ENCODE peak calls at places on chromosomes 2 and 18, in four cellular contexts. U is K562, N is GM12878, P is WTC11. R is an unnamed sample.

GRCh38 chr2:11072550-11072949 is 82.7 kb upstream of the SLC66A3 start:
- DNase-seq in U (no peak), N (no peak), P (no peak), R (no peak)

GRCh38 chr2:190069936-190070696 is 7.6 kb upstream of the MSTN start:
- DNase-seq in U (peak), P (no peak), N (no peak), R (peak)

GRCh38 chr18:21490745-21491144 is 109.8 kb downstream of the ESCO1 start:
- DNase-seq in P (no peak), N (no peak), U (no peak), R (no peak)

GRCh38 chr18:60019463-60019840 is 119.7 kb downstream of the PMAIP1 start:
- DNase-seq in U (no peak), P (no peak), N (no peak), R (no peak)

GRCh38 chr2:42975358-42975717 is 183.0 kb upstream of the HAAO start:
- DNase-seq in U (no peak), N (no peak), P (no peak), R (no peak)

GRCh38 chr2:233244818-233245217 is 6.7 kb upstream of the ATG16L1 start:
- DNase-seq in P (no peak), N (no peak), U (no peak), R (no peak)

GRCh38 chr2:101616411-101616810 is 81.1 kb upstream of the MAP4K4 start:
- DNase-seq in U (no peak), P (no peak), N (no peak), R (peak)

GRCh38 chr2:209314641-209315040 is 109.2 kb upstream of the MAP2 start:
- DNase-seq in P (no peak), N (no peak), U (no peak), R (no peak)

GRCh38 chr2:200614249-200614648 is 28.4 kb downstream of the AOX1 start:
- DNase-seq in N (no peak), P (no peak), U (no peak), R (no peak)

GRCh38 chr2:181892795-181893435 is 1.4 kb downstream of the ITPRID2 start:
- DNase-seq in U (no peak), P (no peak), N (no peak), R (no peak)

GRCh38 chr18:42583197-42583776 is 532.2 kb downstream of the RIT2 start:
- DNase-seq in N (no peak), P (no peak), U (no peak), R (no peak)

GRCh38 chr2:147327636-147328035 is 517.2 kb upstream of the ACVR2A start:
- DNase-seq in U (no peak), N (peak), P (no peak), R (no peak)

GRCh38 chr2:222306393-222307137 is 7.8 kb upstream of the PAX3 start:
- DNase-seq in U (no peak), P (no peak), N (no peak), R (no peak)

GRCh38 chr2:169366066-169366465 is 3.7 kb upstream of the LRP2 start:
- DNase-seq in U (no peak), N (no peak), P (no peak), R (no peak)

GRCh38 chr2:105239924-105240323 is 1.6 kb upstream of the GPR45 start:
- DNase-seq in U (no peak), N (no peak), P (no peak), R (no peak)

GRCh38 chr2:46509804-46510203 is 30.4 kb downstream of the TMEM247 start:
- DNase-seq in P (no peak), N (no peak), U (no peak), R (no peak)

GRCh38 chr2:45028276-45028675 is 19.0 kb upstream of the SIX2 start:
- DNase-seq in P (no peak), U (no peak), N (no peak), R (no peak)

GRCh38 chr2:152166633-152167032 is 8.9 kb downstream of the STAM2 start:
- DNase-seq in U (peak), N (no peak), P (no peak), R (no peak)

GRCh38 chr2:231679906-231680283 is 28.4 kb upstream of the PTMA start:
- DNase-seq in P (no peak), N (no peak), U (no peak), R (no peak)

GRCh38 chr18:811192-812122 is 585 bp downstream of the YES1 start:
- DNase-seq in N (no peak), P (peak), U (peak), R (no peak)

GRCh38 chr18:49886891-49887764 is 73.8 kb upstream of the ACAA2 start:
- DNase-seq in P (peak), N (no peak), U (peak), R (no peak)

GRCh38 chr2:143083636-143084035 is 45.6 kb upstream of the ARHGAP15 start:
- DNase-seq in P (no peak), U (no peak), N (no peak), R (no peak)
- TF ChIP-seq USF1 in P (no peak), U (no peak), N (no peak), R (no peak)

DNA sequence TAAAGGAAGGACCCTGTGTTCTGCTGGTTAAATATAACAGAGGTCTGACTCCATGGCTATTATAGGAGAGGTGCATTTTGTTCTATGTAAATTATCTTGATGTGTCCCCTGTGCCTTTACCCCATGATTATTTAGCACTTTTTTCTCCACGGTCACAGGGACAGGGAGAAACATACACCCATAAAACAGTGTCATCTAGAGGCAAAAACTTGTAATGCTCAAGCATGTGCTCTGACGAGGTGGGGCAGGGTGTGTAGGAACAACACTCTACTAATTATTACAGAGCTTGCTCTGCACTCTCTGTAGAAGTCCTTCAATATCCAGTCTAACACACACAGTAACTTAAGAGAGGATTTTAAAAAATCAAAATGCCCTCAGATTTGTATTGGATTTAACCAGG is 187.9 kb downstream of the NEDD4L start:
- DNase-seq in U (peak), P (no peak), N (no peak), R (no peak)
- TF ChIP-seq CTCF in U (peak), P (no peak), N (peak), R (peak)

DNA sequence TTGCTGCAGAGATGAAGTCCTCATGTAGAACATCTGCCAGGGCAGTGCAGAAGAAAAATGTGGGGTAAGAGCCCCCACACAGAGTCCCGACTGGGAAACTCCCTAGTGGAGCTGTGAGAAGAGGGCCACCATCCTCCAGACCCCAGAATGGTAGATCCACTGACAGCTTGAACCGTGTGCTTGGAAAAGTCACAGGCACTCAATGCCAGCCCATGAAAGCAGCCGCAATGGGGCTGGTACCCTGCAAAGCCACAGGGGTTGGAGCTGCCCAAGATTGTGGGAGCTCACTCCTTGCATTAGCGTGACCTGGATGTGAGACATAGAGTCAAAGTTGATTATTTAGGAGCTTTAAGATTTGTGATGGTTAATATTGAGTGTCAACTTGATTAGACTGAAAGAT is 197.8 kb downstream of the CCDC102B start:
- DNase-seq in U (no peak), P (no peak), N (no peak), R (no peak)
- TF ChIP-seq USF1 in U (no peak), P (no peak), N (no peak), R (no peak)

GRCh38 chr2:3692375-3692774 is 11.0 kb upstream of the DCDC2C start:
- DNase-seq in N (no peak), U (peak), P (no peak), R (peak)
- TF ChIP-seq CTCF in N (peak), U (peak), P (no peak), R (peak)

GRCh38 chr2:54524236-54524991 is 68.3 kb downstream of the SPTBN1 start:
- DNase-seq in U (peak), N (peak), P (no peak), R (no peak)
- TF ChIP-seq USF1 in U (no peak), N (no peak), P (no peak), R (peak)

DNA sequence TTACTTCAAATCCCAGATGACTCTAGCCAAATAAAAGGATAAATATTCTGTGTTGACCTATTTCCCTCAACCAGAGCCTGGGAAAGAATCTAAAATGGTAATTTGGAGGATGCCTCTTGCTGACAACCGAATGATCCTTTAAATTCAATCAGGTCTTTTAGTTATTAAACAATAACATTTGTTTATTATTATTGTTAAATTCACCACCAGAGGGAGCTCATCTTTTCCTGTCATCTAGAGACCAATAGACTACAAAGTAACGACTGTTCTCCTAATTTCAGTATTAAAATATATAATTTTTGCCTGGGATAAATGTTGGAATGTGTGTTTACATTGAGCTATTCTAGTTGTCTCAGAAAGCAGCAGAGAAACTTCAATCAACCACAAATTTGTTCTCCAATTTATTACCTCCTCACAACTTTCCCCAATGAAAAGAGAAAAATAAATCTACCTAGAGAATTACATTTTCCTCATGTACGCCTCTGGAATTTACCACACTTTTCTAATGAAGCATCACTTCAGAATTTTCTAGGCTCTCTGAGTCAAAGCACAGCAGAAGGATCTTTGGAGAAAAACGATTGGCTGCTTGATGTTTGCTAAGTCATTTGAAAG is 142.7 kb downstream of the SCG2 start:
- DNase-seq in N (no peak), P (no peak), U (peak), R (peak)
- TF ChIP-seq CTCF in N (no peak), P (peak), U (no peak), R (peak)

GRCh38 chr2:95296036-95296435 is 1.1 kb upstream of the KCNIP3 start:
- DNase-seq in N (no peak), U (no peak), P (no peak), R (no peak)
- TF ChIP-seq USF1 in N (no peak), U (no peak), P (no peak), R (no peak)

DNA sequence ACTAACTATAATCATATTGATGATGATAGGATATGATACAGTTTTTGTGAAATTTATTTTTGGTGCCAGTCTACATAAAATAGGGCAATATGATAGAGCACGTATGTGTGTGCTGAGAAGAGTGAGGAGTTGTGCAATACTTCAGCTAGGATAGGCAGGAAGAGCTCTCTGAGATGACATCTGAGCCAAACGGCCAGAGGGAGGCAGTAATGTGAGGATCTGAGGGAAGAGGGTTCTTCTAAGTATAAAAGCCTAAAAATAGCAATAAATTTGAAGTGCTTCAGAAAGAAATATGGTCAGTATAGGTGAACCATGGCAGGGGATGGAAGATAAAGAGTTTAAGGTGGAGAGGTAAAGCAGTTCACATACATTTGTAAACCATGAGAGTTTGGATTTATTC is 102.5 kb downstream of the OLA1 start:
- DNase-seq in U (peak), N (no peak), P (peak), R (no peak)
- TF ChIP-seq CTCF in U (peak), N (no peak), P (no peak), R (peak)

DNA sequence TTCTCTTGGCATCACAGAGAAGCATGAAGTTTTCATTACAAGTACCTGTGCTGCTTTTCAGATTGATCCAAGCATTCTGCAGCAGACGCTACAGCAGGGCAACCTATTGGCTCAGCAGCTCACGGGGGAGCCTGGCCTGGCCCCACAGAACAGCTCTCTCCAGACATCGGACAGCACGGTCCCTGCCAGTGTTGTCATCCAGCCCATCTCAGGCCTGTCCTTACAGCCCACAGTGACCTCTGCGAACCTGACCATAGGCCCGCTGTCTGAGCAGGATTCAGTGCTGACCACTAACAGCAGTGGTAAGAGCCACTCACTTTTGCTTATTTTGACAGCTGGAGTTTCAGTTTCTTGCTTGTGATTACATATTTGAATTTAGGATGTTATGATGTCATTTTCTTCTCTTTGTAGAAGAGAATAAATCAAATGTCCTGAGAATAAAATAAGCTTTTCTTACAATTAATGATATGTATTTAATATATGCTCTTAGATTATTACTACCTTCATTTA is 104.9 kb downstream of the ZNF236 start:
- DNase-seq in U (no peak), N (no peak), P (no peak), R (no peak)
- TF ChIP-seq USF1 in U (no peak), N (no peak), P (no peak), R (no peak)

R was measured in SK-N-SH.